ENCODE peak calls at places on chromosome 5, in six cellular contexts. B, M, I, V, R and Z are unnamed samples.

GRCh38 chr5:78490709-78491485 is 130.5 kb downstream of the SCAMP1 start:
- DNase-seq in B (no peak), M (no peak), I (no peak), V (no peak), R (no peak), Z (no peak)

GRCh38 chr5:1827410-1828397 is 26.5 kb downstream of the NDUFS6 start:
- DNase-seq in B (no peak), M (no peak), I (no peak), V (no peak), R (peak), Z (no peak)

GRCh38 chr5:66796306-66797292 is 200.4 kb downstream of the MAST4 start:
- DNase-seq in B (no peak), M (no peak), I (no peak), V (peak), R (no peak), Z (peak)

GRCh38 chr5:159047081-159047480 is 52.6 kb downstream of the EBF1 start:
- DNase-seq in B (no peak), M (no peak), I (no peak), V (no peak), R (no peak), Z (no peak)

GRCh38 chr5:165630211-165630866 is 2124.9 kb downstream of the MAT2B start:
- DNase-seq in B (peak), M (peak), I (no peak), V (peak), R (peak), Z (peak)

GRCh38 chr5:151227918-151228447 is 4.1 kb upstream of the CCDC69 start:
- DNase-seq in B (no peak), M (no peak), I (no peak), V (no peak), R (no peak), Z (no peak)

GRCh38 chr5:149834246-149834855 is 104.2 kb downstream of the PPARGC1B start:
- DNase-seq in B (peak), M (no peak), I (peak), V (peak), R (peak), Z (peak)

GRCh38 chr5:84487963-84488362 is 103.3 kb upstream of the EDIL3 start:
- DNase-seq in B (no peak), M (no peak), I (no peak), V (no peak), R (no peak), Z (no peak)

GRCh38 chr5:133467325-133467700 is 145.0 kb downstream of the FSTL4 start:
- DNase-seq in B (no peak), M (no peak), I (no peak), V (no peak), R (no peak), Z (no peak)

GRCh38 chr5:66989286-66989685 is 207.3 kb downstream of the CD180 start:
- DNase-seq in B (peak), M (no peak), I (no peak), V (no peak), R (no peak), Z (peak)

GRCh38 chr5:83556190-83556589 is 84.6 kb downstream of the VCAN start:
- DNase-seq in B (no peak), M (no peak), I (no peak), V (no peak), R (no peak), Z (no peak)

GRCh38 chr5:68287631-68287975 is 72.0 kb downstream of the PIK3R1 start:
- DNase-seq in B (no peak), M (no peak), I (no peak), V (no peak), R (no peak), Z (no peak)

GRCh38 chr5:9655641-9656040 is 25.5 kb upstream of the TAS2R1 start:
- DNase-seq in B (no peak), M (no peak), I (no peak), V (no peak), R (no peak), Z (no peak)

GRCh38 chr5:78405820-78406750 is 45.7 kb downstream of the SCAMP1 start:
- DNase-seq in B (no peak), M (peak), I (no peak), V (no peak), R (no peak), Z (no peak)

GRCh38 chr5:125660231-125660895 is 762.8 kb upstream of the GRAMD2B start:
- DNase-seq in B (no peak), M (no peak), I (no peak), V (no peak), R (no peak), Z (no peak)

GRCh38 chr5:175162036-175162435 is 281.9 kb downstream of the DRD1 start:
- DNase-seq in B (no peak), M (no peak), I (no peak), V (no peak), R (no peak), Z (no peak)

GRCh38 chr5:154329062-154329461 is 116.7 kb upstream of the SAP30L start:
- DNase-seq in B (no peak), M (no peak), I (no peak), V (no peak), R (no peak), Z (no peak)

GRCh38 chr5:169299651-169300467 is 1.1 kb downstream of the SLIT3 start:
- DNase-seq in B (no peak), M (no peak), I (no peak), V (no peak), R (peak), Z (no peak)

GRCh38 chr5:1300581-1301083 is 5.8 kb upstream of the TERT start:
- DNase-seq in B (no peak), M (no peak), I (no peak), V (no peak), R (peak), Z (no peak)

GRCh38 chr5:1208743-1209551 is 7.6 kb downstream of the SLC6A19 start:
- DNase-seq in B (no peak), M (no peak), I (no peak), V (peak), R (no peak), Z (peak)

GRCh38 chr5:168163966-168164365 is 127.5 kb upstream of the WWC1 start:
- DNase-seq in B (no peak), M (no peak), I (no peak), V (no peak), R (no peak), Z (no peak)

GRCh38 chr5:1000329-1000728 is 8.3 kb upstream of the NKD2 start:
- DNase-seq in B (no peak), M (no peak), I (no peak), V (no peak), R (no peak), Z (no peak)

GRCh38 chr5:179700401-179700918 is 1.7 kb downstream of the CANX start:
- DNase-seq in B (peak), M (no peak), I (no peak), V (no peak), R (no peak), Z (no peak)

GRCh38 chr5:133611357-133612020 is 852 bp downstream of the FSTL4 start:
- DNase-seq in B (no peak), M (no peak), I (no peak), V (peak), R (peak), Z (no peak)

GRCh38 chr5:53337827-53338226 is 142.6 kb upstream of the FST start:
- DNase-seq in B (no peak), M (no peak), I (no peak), V (no peak), R (no peak), Z (no peak)
- TF ChIP-seq JUND in B (no peak), M (no peak), I (no peak), V (peak), R (no peak), Z (no peak)

GRCh38 chr5:139386039-139386438 is 2.9 kb upstream of the SLC23A1 start:
- DNase-seq in B (no peak), M (no peak), I (no peak), V (no peak), R (no peak), Z (no peak)
- TF ChIP-seq JUND in B (no peak), M (no peak), I (no peak), V (no peak), R (no peak), Z (no peak)

DNA sequence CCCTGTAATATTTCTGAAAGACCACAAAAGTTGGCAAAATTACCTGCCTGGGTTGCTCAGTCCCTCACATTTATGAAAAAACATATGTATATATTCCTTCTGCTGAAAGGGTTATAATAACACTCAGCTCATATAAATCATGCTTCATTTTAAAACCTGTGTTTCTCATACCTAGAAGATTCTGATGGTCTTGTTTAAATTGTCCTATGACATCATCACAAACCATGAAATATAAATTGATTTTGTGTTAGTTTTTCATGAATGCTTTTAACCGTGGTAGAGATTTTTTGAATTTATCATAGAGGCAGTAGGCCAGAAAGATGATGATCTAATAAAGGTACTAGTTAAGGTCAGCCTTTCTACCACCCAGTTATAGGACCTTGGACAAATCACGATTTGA is 31.4 kb downstream of the SRFBP1 start:
- DNase-seq in B (no peak), M (no peak), I (no peak), V (no peak), R (no peak), Z (no peak)
- TF ChIP-seq JUND in B (no peak), M (no peak), I (no peak), V (no peak), R (no peak), Z (no peak)

GRCh38 chr5:35454011-35454525 is 163.6 kb upstream of the SPEF2 start:
- DNase-seq in B (no peak), M (no peak), I (no peak), V (no peak), R (no peak), Z (no peak)
- TF ChIP-seq JUND in B (no peak), M (no peak), I (no peak), V (no peak), R (no peak), Z (no peak)

GRCh38 chr5:34035732-34036131 is 7.3 kb downstream of the C1QTNF3 start:
- DNase-seq in B (peak), M (no peak), I (no peak), V (no peak), R (no peak), Z (no peak)
- TF ChIP-seq JUND in B (no peak), M (no peak), I (no peak), V (no peak), R (no peak), Z (no peak)

GRCh38 chr5:110802998-110803397 is 64.2 kb downstream of the SLC25A46 start:
- DNase-seq in B (no peak), M (no peak), I (no peak), V (no peak), R (no peak), Z (no peak)
- TF ChIP-seq JUND in B (no peak), M (no peak), I (no peak), V (no peak), R (no peak), Z (no peak)

GRCh38 chr5:14397717-14398116 is 183.9 kb upstream of the OTULINL start:
- DNase-seq in B (no peak), M (no peak), I (no peak), V (no peak), R (no peak), Z (no peak)
- TF ChIP-seq JUND in B (no peak), M (no peak), I (no peak), V (peak), R (no peak), Z (no peak)